ENCODE peak calls at places on chromosome 13, in eight cellular contexts. M is AG09309; F is iPS-NIHi11; D is activated naive CD8-positive, alpha-beta T cell treated with anti-CD3 and anti-CD28 coated beads for 36 hours; A is NCI-H1436; O is epithelial cell of esophagus; Q is fibroblast of the aortic adventitia; Z is amygdala. W is an unnamed sample.

GRCh38 chr13:101535192-101535746 is 82.8 kb downstream of the ITGBL1 start:
- DNase-seq in Q (peak), O (no peak), Z (no peak), A (no peak), F (no peak), D (no peak), M (no peak), W (no peak)

GRCh38 chr13:99655351-99656091 is 154.2 kb downstream of the TM9SF2 start:
- DNase-seq in O (peak), M (peak), F (no peak), A (no peak), D (peak), Z (no peak), Q (peak), W (peak)

GRCh38 chr13:51105046-51105445 is 6.0 kb downstream of the C13orf42 start:
- DNase-seq in D (no peak), A (no peak), M (no peak), Z (no peak), F (no peak), O (no peak), Q (no peak), W (no peak)

GRCh38 chr13:63455938-63456337 is 2040.3 kb upstream of the PCDH20 start:
- DNase-seq in Q (no peak), A (no peak), Z (no peak), O (no peak), D (no peak), M (no peak), F (no peak), W (no peak)

GRCh38 chr13:59679239-59679638 is 484.5 kb downstream of the DIAPH3 start:
- DNase-seq in F (no peak), D (no peak), O (no peak), M (no peak), Z (no peak), A (no peak), Q (no peak), W (no peak)

GRCh38 chr13:50891206-50891605 is 18.4 kb upstream of the RNASEH2B start:
- DNase-seq in Q (no peak), D (no peak), Z (no peak), A (no peak), F (no peak), O (no peak), M (no peak), W (no peak)

GRCh38 chr13:98279473-98280175 is 102.6 kb upstream of the RNF113B start:
- DNase-seq in Q (no peak), M (no peak), F (peak), O (peak), Z (no peak), A (peak), D (no peak), W (no peak)

GRCh38 chr13:89609318-89609717 is 1738.2 kb upstream of the MIR17HG start:
- DNase-seq in M (no peak), D (no peak), Z (no peak), Q (no peak), F (no peak), O (no peak), A (no peak), W (no peak)

GRCh38 chr13:46523972-46524737 is 28.8 kb upstream of the LRCH1 start:
- DNase-seq in O (no peak), Z (no peak), Q (peak), A (no peak), M (no peak), D (no peak), F (no peak), W (no peak)

GRCh38 chr13:50153888-50154287 is 138.6 kb downstream of the KCNRG start:
- DNase-seq in F (no peak), M (no peak), D (no peak), A (no peak), O (no peak), Z (no peak), Q (no peak), W (no peak)

GRCh38 chr13:34738251-34739170 is 203.6 kb upstream of the NBEA start:
- DNase-seq in F (no peak), Q (no peak), O (no peak), A (no peak), D (no peak), Z (no peak), M (no peak), W (no peak)

GRCh38 chr13:22240716-22241115 is 569.8 kb downstream of the FGF9 start:
- DNase-seq in M (no peak), O (no peak), D (no peak), A (no peak), Z (no peak), Q (no peak), F (no peak), W (peak)

W was measured in SJSA1.